ENCODE peak calls at places on chromosomes 16 and 17, in five cellular contexts. E is osteocyte; I is activated T-helper 1 cell treated with Interleukin-2 at 50 U/mL for 16 hours; H is activated naive CD8-positive, alpha-beta T cell treated with anti-CD3 and anti-CD28 coated beads, Interleukin-2, amount 10 ng/mL, durations not matched to agents 7 days and 5 days; G is fibroblast of mammary gland. U is an unnamed sample.

GRCh38 chr16:78444-79145 is 570 bp downstream of the MPG start:
- DNase-seq in E (no peak), I (no peak), H (no peak), G (peak; percentile 73), U (no peak)

GRCh38 chr17:19746517-19746916 is 1.6 kb downstream of the ALDH3A1 start:
- DNase-seq in E (no peak), I (no peak), H (no peak), G (no peak), U (no peak)

GRCh38 chr17:38449364-38449763 is 21.1 kb downstream of the ARHGAP23 start:
- DNase-seq in E (no peak), I (no peak), H (no peak), G (no peak), U (no peak)

GRCh38 chr17:35341465-35341992 is 31.9 kb downstream of the SLFN11 start:
- DNase-seq in E (no peak), I (no peak), H (no peak), G (no peak), U (no peak)

GRCh38 chr17:42843358-42843934 is 934 bp upstream of the AOC2 start:
- DNase-seq in E (no peak), I (no peak), H (no peak), G (peak; percentile 80), U (no peak)

GRCh38 chr16:2858245-2859025 is 465 bp upstream of the PRSS22 start:
- DNase-seq in E (no peak), I (no peak), H (no peak), G (no peak), U (no peak)

GRCh38 chr17:57861000-57861736 is 11.3 kb upstream of the MRPS23 start:
- DNase-seq in E (no peak), I (peak; percentile 25), H (peak; percentile 53), G (no peak), U (no peak)

GRCh38 chr16:15586716-15587115 is 56.2 kb downstream of the MARF1 start:
- DNase-seq in E (no peak), I (no peak), H (no peak), G (no peak), U (no peak)

GRCh38 chr17:59357929-59358328 is 26.5 kb downstream of the YPEL2 start:
- DNase-seq in E (no peak), I (no peak), H (no peak), G (peak; percentile 91), U (no peak)

GRCh38 chr16:11167581-11167980 is 88.4 kb downstream of the SOCS1 start:
- DNase-seq in E (no peak), I (no peak), H (no peak), G (no peak), U (no peak)

GRCh38 chr17:2025622-2026309 is 632 bp upstream of the RTN4RL1 start:
- DNase-seq in E (no peak), I (no peak), H (peak; percentile 59), G (peak; percentile 65), U (no peak)

GRCh38 chr16:4994719-4995434 is 36.7 kb downstream of the SEC14L5 start:
- DNase-seq in E (no peak), I (no peak), H (no peak), G (no peak), U (no peak)

GRCh38 chr17:19453296-19453695 is 42.3 kb downstream of the RNF112 start:
- DNase-seq in E (no peak), I (no peak), H (no peak), G (no peak), U (no peak)

GRCh38 chr17:17084941-17085340 is 42.7 kb downstream of the MPRIP start:
- DNase-seq in E (no peak), I (no peak), H (no peak), G (no peak), U (no peak)

GRCh38 chr16:80350066-80350465 is 190.7 kb upstream of the DYNLRB2 start:
- DNase-seq in E (peak; percentile 2), I (no peak), H (no peak), G (no peak), U (no peak)

GRCh38 chr16:720990-721764 is at the start of gene ANTKMT:
- DNase-seq in E (peak; percentile 92), I (peak; percentile 61), H (peak; percentile 86), G (peak; percentile 58), U (peak; percentile 56)

GRCh38 chr17:13542612-13543011 is 59.1 kb downstream of the HS3ST3A1 start:
- DNase-seq in E (no peak), I (no peak), H (no peak), G (no peak), U (no peak)

GRCh38 chr16:4060823-4061222 is 55.4 kb downstream of the ADCY9 start:
- DNase-seq in E (no peak), I (no peak), H (no peak), G (no peak), U (no peak)